ENCODE peak calls at places on chromosomes 12 and 14, in five cellular contexts. One of them, this sample, is unnamed.

GRCh38 chr12:102769323-102769916 is 147.6 kb downstream of the PAH start:
- DNase-seq in right atrium auricular region: peak; percentile 79
- DNase-seq in caudate nucleus: peak; percentile 24
- DNase-seq in HT1080: peak; percentile 61
- DNase-seq in T-cell: no peak
- DNase-seq in this sample: peak; percentile 61

GRCh38 chr12:108053512-108053911 is 75.6 kb upstream of the WSCD2 start:
- DNase-seq in caudate nucleus: no peak
- DNase-seq in HT1080: no peak
- DNase-seq in T-cell: no peak
- DNase-seq in right atrium auricular region: no peak
- DNase-seq in this sample: no peak

GRCh38 chr12:43836455-43836989 is 641 bp downstream of the TMEM117 start:
- DNase-seq in caudate nucleus: no peak
- DNase-seq in T-cell: no peak
- DNase-seq in right atrium auricular region: no peak
- DNase-seq in HT1080: peak; percentile 10
- DNase-seq in this sample: no peak

GRCh38 chr14:59634617-59635016 is 58.0 kb upstream of the CCDC175 start:
- DNase-seq in HT1080: no peak
- DNase-seq in T-cell: no peak
- DNase-seq in right atrium auricular region: no peak
- DNase-seq in caudate nucleus: no peak
- DNase-seq in this sample: no peak

GRCh38 chr14:74241611-74242005 is 2.4 kb downstream of the VSX2 start:
- DNase-seq in HT1080: no peak
- DNase-seq in T-cell: no peak
- DNase-seq in caudate nucleus: no peak
- DNase-seq in right atrium auricular region: no peak
- DNase-seq in this sample: no peak

GRCh38 chr12:70197362-70197744 is 45.9 kb upstream of the CNOT2 start:
- DNase-seq in HT1080: no peak
- DNase-seq in caudate nucleus: no peak
- DNase-seq in T-cell: no peak
- DNase-seq in right atrium auricular region: no peak
- DNase-seq in this sample: no peak

GRCh38 chr14:67385618-67386017 is 25.5 kb downstream of the EIF2S1 start:
- DNase-seq in caudate nucleus: no peak
- DNase-seq in T-cell: no peak
- DNase-seq in HT1080: no peak
- DNase-seq in right atrium auricular region: no peak
- DNase-seq in this sample: no peak

GRCh38 chr12:59787610-59788009 is 191.8 kb downstream of the SLC16A7 start:
- DNase-seq in T-cell: no peak
- DNase-seq in right atrium auricular region: no peak
- DNase-seq in HT1080: no peak
- DNase-seq in caudate nucleus: no peak
- DNase-seq in this sample: no peak

GRCh38 chr12:14959126-14959440 is 2.3 kb downstream of the ARHGDIB start:
- DNase-seq in T-cell: no peak
- DNase-seq in right atrium auricular region: no peak
- DNase-seq in caudate nucleus: no peak
- DNase-seq in HT1080: no peak
- DNase-seq in this sample: no peak

GRCh38 chr12:14716848-14717444 is 20.5 kb upstream of the GUCY2C start:
- DNase-seq in right atrium auricular region: no peak
- DNase-seq in caudate nucleus: no peak
- DNase-seq in T-cell: peak; percentile 33
- DNase-seq in HT1080: peak; percentile 22
- DNase-seq in this sample: no peak

GRCh38 chr14:76391981-76392690 is 16.2 kb downstream of the ESRRB start:
- DNase-seq in HT1080: peak; percentile 2
- DNase-seq in T-cell: no peak
- DNase-seq in caudate nucleus: no peak
- DNase-seq in right atrium auricular region: no peak
- DNase-seq in this sample: no peak

GRCh38 chr12:48917857-48918537 is 7.3 kb downstream of the FKBP11 start:
- DNase-seq in HT1080: no peak
- DNase-seq in right atrium auricular region: no peak
- DNase-seq in T-cell: peak; percentile 57
- DNase-seq in caudate nucleus: no peak
- DNase-seq in this sample: no peak

GRCh38 chr12:96399081-96399918 is 939 bp downstream of the CDK17 start:
- DNase-seq in T-cell: peak; percentile 75
- DNase-seq in HT1080: peak; percentile 73
- DNase-seq in right atrium auricular region: peak; percentile 82
- DNase-seq in caudate nucleus: peak; percentile 84
- DNase-seq in this sample: peak; percentile 62

GRCh38 chr12:89756638-89757321 is 48.1 kb upstream of the ATP2B1 start:
- DNase-seq in T-cell: no peak
- DNase-seq in caudate nucleus: no peak
- DNase-seq in HT1080: peak; percentile 98
- DNase-seq in right atrium auricular region: no peak
- DNase-seq in this sample: no peak

GRCh38 chr12:107441906-107442305 is 243.7 kb upstream of the PWP1 start:
- DNase-seq in caudate nucleus: no peak
- DNase-seq in right atrium auricular region: no peak
- DNase-seq in HT1080: no peak
- DNase-seq in T-cell: no peak
- DNase-seq in this sample: no peak

GRCh38 chr12:56189918-56190694 is 823 bp upstream of the SMARCC2 start:
- DNase-seq in HT1080: peak; percentile 94
- DNase-seq in right atrium auricular region: peak; percentile 88
- DNase-seq in T-cell: peak; percentile 59
- DNase-seq in caudate nucleus: peak; percentile 77
- DNase-seq in this sample: peak; percentile 85

This sample was measured in posterior cingulate gyrus.